ENCODE peak calls at places on chromosome 5, in six cellular contexts. Y is heart left ventricle, N is spleen, T is uterus, H is HepG2, J is tibial nerve. P is an unnamed sample.

GRCh38 chr5:41968153-41968723 is 43.2 kb downstream of the FBXO4 start:
- DNase-seq in N (no peak), T (no peak), H (no peak), J (no peak), Y (no peak), P (no peak)

GRCh38 chr5:171715551-171715950 is 70.1 kb upstream of the SMIM23 start:
- DNase-seq in N (no peak), J (no peak), H (no peak), Y (no peak), T (no peak), P (no peak)

GRCh38 chr5:100731768-100732167 is 171.3 kb downstream of the ST8SIA4 start:
- DNase-seq in T (no peak), N (no peak), Y (no peak), J (no peak), H (no peak), P (no peak)

GRCh38 chr5:11904270-11904906 is at the start of gene CTNND2:
- DNase-seq in N (peak; percentile 76), H (no peak), T (no peak), Y (peak; percentile 61), J (no peak), P (no peak)

GRCh38 chr5:159864885-159865622 is 51.2 kb upstream of the ADRA1B start:
- DNase-seq in N (no peak), Y (no peak), T (peak; percentile 51), H (no peak), J (peak; percentile 15), P (no peak)

GRCh38 chr5:132489051-132489770 is 1.4 kb downstream of the IRF1 start:
- DNase-seq in T (no peak), Y (peak; percentile 48), H (no peak), N (peak; percentile 78), J (peak; percentile 4), P (peak; percentile 58)

GRCh38 chr5:79346420-79346824 is 110.5 kb downstream of the JMY start:
- DNase-seq in J (no peak), T (no peak), H (no peak), N (no peak), Y (no peak), P (no peak)

GRCh38 chr5:173547579-173547978 is 68.9 kb downstream of the BOD1 start:
- DNase-seq in J (no peak), N (no peak), Y (no peak), T (no peak), H (no peak), P (no peak)

GRCh38 chr5:166532821-166533220 is 1758.6 kb upstream of the WWC1 start:
- DNase-seq in J (no peak), H (no peak), T (no peak), N (no peak), Y (no peak), P (no peak)

GRCh38 chr5:22754155-22754554 is 99.0 kb downstream of the CDH12 start:
- DNase-seq in H (no peak), Y (no peak), J (no peak), N (no peak), T (no peak), P (no peak)

GRCh38 chr5:61228691-61229280 is 66.5 kb upstream of the SMIM15 start:
- DNase-seq in T (no peak), J (no peak), Y (no peak), H (no peak), N (no peak), P (no peak)

GRCh38 chr5:402615-403359 is 40.2 kb upstream of the EXOC3 start:
- DNase-seq in Y (peak; percentile 38), H (no peak), T (no peak), J (no peak), N (peak; percentile 79), P (peak; percentile 47)

GRCh38 chr5:57456531-57457135 is 26.0 kb downstream of the ACTBL2 start:
- DNase-seq in N (no peak), J (no peak), Y (no peak), T (no peak), H (no peak), P (no peak)

GRCh38 chr5:108028411-108028810 is 353.5 kb downstream of the FBXL17 start:
- DNase-seq in T (no peak), Y (no peak), H (no peak), J (no peak), N (no peak), P (no peak)

GRCh38 chr5:51604324-51604723 is 221.1 kb downstream of the ISL1 start:
- DNase-seq in Y (no peak), T (no peak), H (no peak), J (no peak), N (no peak), P (no peak)

GRCh38 chr5:131994090-131994489 is 17.4 kb downstream of the ACSL6 start:
- DNase-seq in N (peak; percentile 41), Y (no peak), J (no peak), T (no peak), H (no peak), P (no peak)

GRCh38 chr5:72347801-72348305 is 27.7 kb downstream of the PTCD2 start:
- DNase-seq in Y (no peak), N (no peak), H (no peak), J (no peak), T (no peak), P (no peak)

GRCh38 chr5:127549551-127549950 is 32.1 kb downstream of the PRRC1 start:
- DNase-seq in H (no peak), J (no peak), T (no peak), N (no peak), Y (no peak), P (no peak)

GRCh38 chr5:134113908-134114875 is at the start of gene TCF7:
- DNase-seq in H (peak; percentile 68), T (peak; percentile 70), J (peak; percentile 43), Y (peak; percentile 87), N (peak; percentile 94), P (peak; percentile 90)

GRCh38 chr5:158819840-158820620 is 279.7 kb downstream of the EBF1 start:
- DNase-seq in T (no peak), N (no peak), Y (no peak), H (no peak), J (no peak), P (no peak)

GRCh38 chr5:147327905-147328304 is 93.1 kb downstream of the STK32A start:
- DNase-seq in N (no peak), Y (no peak), J (no peak), H (no peak), T (no peak), P (no peak)

GRCh38 chr5:10333154-10334006 is 20.1 kb upstream of the MARCHF6 start:
- DNase-seq in N (peak; percentile 86), T (no peak), Y (peak; percentile 78), J (no peak), H (no peak), P (peak; percentile 58)

GRCh38 chr5:178416919-178417318 is 173.3 kb downstream of the COL23A1 start:
- DNase-seq in J (no peak), T (no peak), Y (no peak), H (no peak), N (no peak), P (no peak)

GRCh38 chr5:2874099-2874498 is 122.6 kb upstream of the IRX2 start:
- DNase-seq in N (peak; percentile 40), J (no peak), T (no peak), Y (no peak), H (no peak), P (no peak)

GRCh38 chr5:139133237-139133636 is 64.9 kb downstream of the SIL1 start:
- DNase-seq in N (no peak), Y (no peak), J (no peak), T (no peak), H (no peak), P (no peak)

GRCh38 chr5:139130217-139130616 is 68.0 kb downstream of the SIL1 start:
- DNase-seq in N (no peak), H (no peak), T (no peak), J (no peak), Y (no peak), P (no peak)

GRCh38 chr5:139131062-139131856 is 66.9 kb downstream of the SIL1 start:
- DNase-seq in N (no peak), T (peak; percentile 63), H (no peak), J (peak; percentile 12), Y (no peak), P (no peak)

GRCh38 chr5:139132515-139132914 is 65.7 kb downstream of the SIL1 start:
- DNase-seq in T (peak; percentile 33), J (no peak), N (no peak), H (no peak), Y (no peak), P (no peak)

DNA sequence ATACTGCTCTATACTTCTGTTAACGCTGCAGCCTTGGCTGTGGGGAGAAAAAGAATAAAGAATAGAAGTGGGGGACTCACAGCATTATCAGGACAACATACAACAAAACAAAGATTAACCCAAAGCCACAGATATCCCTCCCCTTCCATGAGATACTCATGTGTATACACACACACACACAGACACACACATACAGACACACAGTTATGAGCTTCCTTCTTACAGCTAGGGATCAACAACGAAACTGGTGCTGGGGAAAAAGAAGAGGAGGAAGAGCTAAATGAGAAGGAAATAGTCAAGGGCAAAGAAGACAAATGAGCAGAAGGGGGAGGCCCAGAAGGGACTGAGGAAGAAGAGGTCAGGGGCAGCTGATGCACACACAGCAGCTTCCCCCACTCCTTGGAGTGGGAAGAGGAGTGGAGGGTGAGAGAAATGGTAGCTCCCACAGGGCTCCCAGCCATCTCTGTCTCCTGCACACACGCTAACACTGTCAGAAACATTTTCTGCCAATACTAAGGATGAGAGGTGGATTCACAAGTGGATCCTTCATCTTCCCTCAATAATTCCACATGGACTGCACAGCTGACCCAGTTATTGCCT is 66.2 kb downstream of the SIL1 start:
- DNase-seq in T (no peak), N (no peak), H (no peak), Y (no peak), J (no peak), P (no peak)
- H3K27ac ChIP-seq in T (peak overlapping the region; percentile 91), N (peak overlapping the region; percentile 69), H (no peak overlapping the region), Y (peak overlapping the region; percentile 81), J (peak overlapping the region; percentile 81), P (peak overlapping the region; percentile 43)

DNA sequence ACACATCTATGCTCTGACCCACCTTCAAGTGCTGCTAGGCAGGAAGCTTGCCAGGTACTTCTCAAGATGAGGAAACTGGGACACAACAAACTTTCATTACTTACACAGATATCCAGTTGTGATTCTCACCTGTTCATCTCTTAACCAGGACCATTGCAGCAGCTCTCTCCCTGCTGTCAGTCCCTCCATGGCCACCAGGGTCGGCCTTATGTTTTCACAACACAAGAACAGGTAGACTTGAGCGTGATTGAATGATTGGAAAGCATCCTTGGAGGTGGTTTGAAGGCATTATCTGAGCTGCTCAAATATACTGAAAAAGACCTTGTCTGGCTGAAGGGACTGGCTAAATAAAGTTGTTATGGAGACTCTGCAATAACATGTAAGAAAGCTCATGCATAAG is 94.4 kb downstream of the MTREX start:
- DNase-seq in N (no peak), T (no peak), H (no peak), Y (no peak), J (no peak), P (no peak)
- TF ChIP-seq CTCF in N (no peak), T (no peak), H (no peak), Y (no peak), J (no peak), P (no peak)

DNA sequence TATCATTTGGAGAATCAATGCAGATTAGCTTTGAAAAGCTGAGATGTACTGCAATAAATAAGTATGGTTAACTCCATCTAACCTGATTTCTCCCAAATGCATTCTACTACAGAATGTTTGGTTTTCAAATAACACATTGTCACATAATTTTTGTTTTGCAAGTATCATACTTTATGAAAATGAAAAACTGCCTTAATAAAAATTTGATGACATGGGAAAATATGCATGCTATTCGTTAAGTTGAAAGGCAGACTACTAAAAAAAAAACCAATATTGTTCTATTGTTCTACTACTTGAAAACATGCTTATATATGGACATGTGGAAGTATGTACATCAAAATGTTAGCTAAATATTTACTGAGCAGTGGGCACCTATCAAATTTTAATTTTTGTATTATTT is 668.9 kb downstream of the HTR1A start:
- DNase-seq in T (no peak), H (no peak), Y (no peak), J (no peak), N (no peak), P (no peak)
- TF ChIP-seq POLR2A in T (no peak), H (no peak), Y (no peak), J (no peak), N (no peak), P (no peak)

GRCh38 chr5:14114615-14115251 is 28.4 kb upstream of the TRIO start:
- DNase-seq in Y (no peak), H (no peak), N (no peak), J (no peak), T (no peak), P (no peak)
- H3K27ac ChIP-seq in Y (peak overlapping the region; percentile 20), H (no peak overlapping the region), N (no peak overlapping the region), J (no peak overlapping the region), T (no peak overlapping the region), P (no peak overlapping the region)

P was measured in Peyer's patch.